ENCODE peak calls at places on chromosomes 4 and X, in four cellular contexts. E, B, O and F are unnamed samples.

GRCh38 chr4:185825737-185826136 is 13.7 kb upstream of the SORBS2 start:
- DNase-seq in O (no peak), B (no peak), E (no peak), F (no peak)

GRCh38 chr4:127686656-127687055 is 43.5 kb upstream of the SLC25A31 start:
- DNase-seq in B (no peak), O (no peak), E (no peak), F (no peak)

GRCh38 chr4:150722908-150723362 is 141.0 kb downstream of the MAB21L2 start:
- DNase-seq in O (no peak), B (peak; percentile 91), E (peak; percentile 21), F (no peak)

GRCh38 chr4:87005690-87006461 is 71.1 kb downstream of the AFF1 start:
- DNase-seq in B (peak; percentile 44), O (no peak), E (no peak), F (no peak)

GRCh38 chr4:73620115-73620792 is at the start of gene RASSF6:
- DNase-seq in O (peak; percentile 94), B (peak; percentile 90), E (no peak), F (no peak)

GRCh38 chr4:183430987-183431347 is 13.5 kb upstream of the CDKN2AIP start:
- DNase-seq in O (no peak), B (no peak), E (no peak), F (no peak)

GRCh38 chr4:7857238-7857701 is 82.4 kb downstream of the AFAP1 start:
- DNase-seq in E (no peak), B (no peak), O (no peak), F (peak; percentile 90)

GRCh38 chr4:99321241-99322191 is at the start of gene ADH1B:
- DNase-seq in O (no peak), B (no peak), E (no peak), F (no peak)

GRCh38 chr4:107035711-107036601 is at the start of gene DKK2:
- DNase-seq in B (no peak), O (peak; percentile 48), E (peak; percentile 21), F (no peak)

GRCh38 chr4:110085131-110085530 is 113.3 kb downstream of the ELOVL6 start:
- DNase-seq in O (no peak), E (no peak), B (peak; percentile 93), F (no peak)

GRCh38 chr4:98617358-98618047 is 40.9 kb downstream of the TSPAN5 start:
- DNase-seq in B (no peak), E (no peak), O (no peak), F (no peak)

GRCh38 chr4:8592366-8593267 is at the start of gene CPZ:
- DNase-seq in E (no peak), O (peak; percentile 88), B (no peak), F (peak; percentile 5)

DNA sequence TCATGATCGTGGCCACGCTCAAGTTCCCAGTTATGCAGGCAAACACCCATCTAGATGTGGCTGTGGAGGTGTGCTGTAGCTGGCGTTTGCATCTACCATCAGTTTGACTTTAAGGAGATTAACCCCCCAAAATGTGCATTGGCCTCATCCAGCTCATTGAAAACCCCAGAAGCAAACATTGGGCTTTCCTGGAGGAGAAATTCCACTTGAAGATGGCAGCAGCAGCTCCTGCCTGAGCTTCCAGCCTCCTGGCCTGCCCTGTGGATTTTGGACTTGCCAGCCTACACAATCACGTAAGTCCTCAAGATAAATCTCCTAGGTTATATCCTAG is 30.2 kb upstream of the SLC25A6 start:
- DNase-seq in B (no peak), E (no peak), O (no peak), F (no peak)
- H3K36me3 ChIP-seq in B (peaks cover 3% of the 10 kb centered on the region), E (peaks cover 88% of the 10 kb centered on the region), O (peaks cover 24% of the 10 kb centered on the region), F (peaks cover 15% of the 10 kb centered on the region)

GRCh38 chrX:133847595-133847994 is 137.8 kb downstream of the GPC3 start:
- DNase-seq in O (no peak), E (no peak), B (no peak), F (no peak)

GRCh38 chrX:133850414-133850813 is 135.0 kb downstream of the GPC3 start:
- DNase-seq in O (no peak), B (no peak), E (no peak), F (no peak)

GRCh38 chrX:133852837-133853236 is 132.6 kb downstream of the GPC3 start:
- DNase-seq in B (no peak), E (no peak), O (no peak), F (no peak)

DNA sequence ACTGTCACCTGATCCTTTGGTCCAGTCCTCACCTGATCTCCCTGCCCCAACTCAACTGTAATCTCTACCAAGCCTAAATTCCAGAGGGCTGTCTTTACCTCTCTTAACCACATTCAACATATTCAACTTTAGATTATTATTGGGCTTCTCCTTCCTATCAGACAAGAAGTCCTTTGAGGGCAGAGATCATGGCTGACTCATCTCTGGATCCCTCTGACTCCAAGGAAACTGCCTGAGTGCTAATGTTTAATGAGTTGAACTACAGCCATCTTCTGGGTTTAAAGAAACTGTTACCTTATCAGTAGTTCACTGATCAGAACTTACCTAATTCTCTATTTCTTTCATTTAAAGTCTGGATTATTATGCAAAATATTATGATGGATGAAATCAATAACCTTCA is 135.7 kb downstream of the GPC3 start:
- DNase-seq in B (no peak), E (no peak), O (no peak), F (no peak)
- H3K4me3 ChIP-seq in B (no peak overlapping the region), E (no peak overlapping the region), O (no peak overlapping the region), F (no peak overlapping the region)

GRCh38 chr4:181578911-181579310 is 664.3 kb upstream of the TENM3 start:
- DNase-seq in B (no peak), O (no peak), E (no peak), F (no peak)

DNA sequence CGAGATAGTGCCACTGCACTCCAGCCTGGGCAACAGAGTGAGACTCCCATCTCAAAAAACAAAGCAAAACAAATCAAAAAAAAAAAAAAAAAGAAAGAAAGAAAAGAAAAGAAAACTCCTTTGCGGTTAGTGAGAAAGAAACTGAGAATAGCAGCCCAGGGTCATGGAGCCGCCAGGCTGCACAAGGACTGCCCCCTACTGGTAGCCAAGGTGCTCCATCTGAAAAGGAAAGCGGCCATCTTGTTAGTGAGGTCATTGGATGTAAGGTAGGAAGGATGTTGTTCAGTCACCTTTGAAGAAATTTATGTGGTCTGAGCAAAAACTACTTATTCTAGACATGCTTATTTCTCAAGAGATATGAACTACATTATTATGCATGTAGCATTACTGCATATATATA is 660.6 kb upstream of the TENM3 start:
- DNase-seq in E (no peak), O (no peak), B (no peak), F (no peak)
- TF ChIP-seq CTCF in E (no peak), O (no peak), B (no peak), F (no peak)

GRCh38 chrX:154365052-154365600 is 9.3 kb downstream of the FLNA start:
- DNase-seq in O (peak; percentile 54), E (no peak), B (no peak), F (no peak)
- H3K36me3 ChIP-seq in O (peaks cover 56% of the 10 kb centered on the region), E (peaks cover 73% of the 10 kb centered on the region), B (no peaks in the 10 kb centered on the region), F (peaks cover 65% of the 10 kb centered on the region)

GRCh38 chrX:40173662-40174593 is 76.2 kb upstream of the BCOR start:
- DNase-seq in B (peak; percentile 52), E (no peak), O (peak; percentile 62), F (no peak)

GRCh38 chrX:40174594-40175415 is 77.0 kb upstream of the BCOR start:
- DNase-seq in O (peak; percentile 92), E (no peak), B (peak; percentile 48), F (no peak)

GRCh38 chrX:40172169-40172979 is 74.6 kb upstream of the BCOR start:
- DNase-seq in O (peak; percentile 93), E (no peak), B (peak; percentile 69), F (no peak)

GRCh38 chrX:40171513-40172168 is 73.9 kb upstream of the BCOR start:
- DNase-seq in B (peak; percentile 27), E (no peak), O (peak; percentile 87), F (no peak)

GRCh38 chrX:40172980-40173661 is 75.4 kb upstream of the BCOR start:
- DNase-seq in O (no peak), E (no peak), B (peak; percentile 32), F (no peak)
- H3K4me3 ChIP-seq in O (no peak overlapping the region), E (peak overlapping the region; percentile 23), B (peak overlapping the region; percentile 21), F (no peak overlapping the region)

DNA sequence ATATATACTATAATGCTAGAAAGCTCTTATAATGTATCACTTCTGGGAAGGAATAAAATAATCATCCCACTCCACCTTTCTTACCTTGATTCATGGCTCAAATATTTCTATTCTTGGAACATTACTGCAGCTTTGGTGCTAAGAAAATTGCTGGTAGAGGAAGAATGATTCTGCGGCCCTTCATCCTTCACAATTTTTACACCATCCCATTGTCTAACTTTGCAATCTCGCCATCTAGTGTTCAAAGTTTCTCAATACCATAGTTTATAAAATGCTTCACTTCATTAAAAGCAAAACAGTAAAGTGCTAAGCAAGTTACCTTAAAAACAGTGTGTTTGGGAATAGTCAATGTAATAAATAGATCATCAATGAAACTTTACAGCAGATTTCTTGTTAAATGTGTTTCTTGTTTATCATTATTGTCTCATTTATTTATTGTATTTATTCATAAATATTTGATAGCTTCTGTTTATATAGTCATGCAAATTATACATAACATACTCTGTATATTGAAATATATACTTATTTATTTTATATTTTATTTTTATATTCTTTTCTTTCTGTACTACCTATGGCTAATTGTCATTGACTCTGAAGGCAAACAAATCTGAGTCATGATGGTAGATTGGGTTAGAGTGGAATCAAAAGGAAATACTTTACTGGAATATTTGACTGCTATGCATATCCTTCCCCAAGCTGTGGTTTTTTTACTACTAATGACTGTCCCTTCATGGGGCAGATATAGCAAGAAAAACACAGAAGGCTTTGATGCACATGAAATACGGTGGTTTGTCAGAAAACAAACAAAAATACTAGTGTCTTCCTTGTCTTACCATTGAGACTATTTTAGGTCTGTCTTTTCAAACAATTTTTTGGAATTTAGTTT is 390.7 kb downstream of the MAPK10 start:
- DNase-seq in E (no peak), B (no peak), O (no peak), F (no peak)
- TF ChIP-seq CTCF in E (peak; percentile 52), B (peak; percentile 56), O (peak; percentile 49), F (peak; percentile 52)

GRCh38 chr4:1968667-1969295 is 40.0 kb downstream of the NELFA start:
- DNase-seq in E (no peak), B (no peak), O (no peak), F (no peak)
- H3K36me3 ChIP-seq in E (peaks cover 60% of the 10 kb centered on the region), B (no peaks in the 10 kb centered on the region), O (peaks cover 3% of the 10 kb centered on the region), F (peaks cover 9% of the 10 kb centered on the region)